ENCODE peak calls at places on chromosome X, in seven cellular contexts. A is cardiac muscle cell, Z is EL, G is LoVo, W is mucosa of descending colon, P is pons, C is aorta. O is an unnamed sample.

GRCh38 chrX:38798956-38799355 is 2.3 kb upstream of the MID1IP1 start:
- DNase-seq in A (peak), Z (peak), G (no peak), W (no peak), P (no peak), C (no peak), O (no peak)

GRCh38 chrX:48703642-48704481 is 7.3 kb downstream of the SUV39H1 start:
- DNase-seq in A (peak), Z (peak), G (peak), W (no peak), P (peak), C (no peak), O (no peak)

GRCh38 chrX:21487832-21488231 is 113.6 kb downstream of the CNKSR2 start:
- DNase-seq in A (peak), Z (no peak), G (no peak), W (no peak), P (no peak), C (no peak), O (no peak)

GRCh38 chrX:123093792-123094191 is 90.3 kb upstream of the GRIA3 start:
- DNase-seq in A (no peak), Z (no peak), G (no peak), W (no peak), P (no peak), C (no peak), O (no peak)

GRCh38 chrX:148380614-148381561 is 119.5 kb upstream of the AFF2 start:
- DNase-seq in A (no peak), Z (no peak), G (no peak), W (no peak), P (peak), C (no peak), O (peak)

GRCh38 chrX:120769576-120770341 is 105.9 kb downstream of the CT47B1 start:
- DNase-seq in A (peak), Z (peak), G (peak), W (no peak), P (peak), C (no peak), O (no peak)

GRCh38 chrX:106499473-106499872 is 112.3 kb upstream of the RADX start:
- DNase-seq in A (no peak), Z (no peak), G (no peak), W (no peak), P (no peak), C (no peak), O (no peak)

GRCh38 chrX:22963186-22963585 is 36.6 kb upstream of the DDX53 start:
- DNase-seq in A (no peak), Z (peak), G (no peak), W (no peak), P (no peak), C (no peak), O (no peak)

GRCh38 chrX:72269671-72270251 is 7.3 kb downstream of the RPS4X start:
- DNase-seq in A (peak), Z (peak), G (no peak), W (no peak), P (no peak), C (no peak), O (no peak)

GRCh38 chrX:70508296-70508911 is 63.8 kb downstream of the DLG3 start:
- DNase-seq in A (peak), Z (peak), G (no peak), W (no peak), P (no peak), C (no peak), O (no peak)

GRCh38 chrX:16130707-16131106 is 7.3 kb downstream of the GRPR start:
- DNase-seq in A (no peak), Z (no peak), G (no peak), W (no peak), P (no peak), C (no peak), O (no peak)

GRCh38 chrX:132480581-132481203 is 8.1 kb downstream of the MBNL3 start:
- DNase-seq in A (peak), Z (peak), G (peak), W (no peak), P (peak), C (no peak), O (peak)

GRCh38 chrX:2767631-2768455 is 16.0 kb downstream of the XG start:
- DNase-seq in A (peak), Z (peak), G (peak), W (peak), P (no peak), C (peak), O (no peak)

GRCh38 chrX:133908223-133908622 is 77.2 kb downstream of the GPC3 start:
- DNase-seq in A (no peak), Z (no peak), G (no peak), W (no peak), P (no peak), C (no peak), O (no peak)

GRCh38 chrX:31658360-31658759 is 586.5 kb upstream of the FTHL17 start:
- DNase-seq in A (peak), Z (peak), G (peak), W (no peak), P (peak), C (no peak), O (no peak)

GRCh38 chrX:34778961-34779360 is 121.9 kb upstream of the TMEM47 start:
- DNase-seq in A (peak), Z (peak), G (no peak), W (no peak), P (no peak), C (no peak), O (no peak)

GRCh38 chrX:70219938-70220764 is 14.3 kb upstream of the AWAT1 start:
- DNase-seq in A (peak), Z (no peak), G (peak), W (peak), P (no peak), C (no peak), O (no peak)

GRCh38 chrX:39654183-39654925 is 443.4 kb downstream of the BCOR start:
- DNase-seq in A (no peak), Z (no peak), G (no peak), W (no peak), P (peak), C (no peak), O (no peak)

GRCh38 chrX:121569609-121570008 is 522.2 kb downstream of the GLUD2 start:
- DNase-seq in A (no peak), Z (no peak), G (no peak), W (no peak), P (no peak), C (no peak), O (no peak)

GRCh38 chrX:10447577-10448214 is 172.7 kb downstream of the MID1 start:
- DNase-seq in A (peak), Z (peak), G (no peak), W (no peak), P (no peak), C (no peak), O (no peak)

O was measured in effector CD8-positive, alpha-beta T cell.